ENCODE peak calls at places on chromosome 22, in five cellular contexts. A is hypothalamus; K is tibial artery; M is stimulated activated CD4-positive, alpha-beta T cell treated with anti-CD3 and anti-CD28 coated beads, TNF-alpha, amount 100 ng/mL, for 1 hour; U is BE2C. Q is an unnamed sample.

GRCh38 chr22:48799227-48799970 is 1028.3 kb downstream of the BRD1 start:
- DNase-seq in K (no peak), A (no peak), M (no peak), U (no peak), Q (no peak)

GRCh38 chr22:42184852-42185251 is 54.2 kb upstream of the CYP2D6 start:
- DNase-seq in U (no peak), A (no peak), M (no peak), K (no peak), Q (no peak)

GRCh38 chr22:38298312-38299000 is 18.8 kb downstream of the CSNK1E start:
- DNase-seq in M (peak; percentile 38), A (no peak), K (no peak), U (peak; percentile 51), Q (peak; percentile 45)

GRCh38 chr22:48278620-48279464 is 1516.4 kb downstream of the TBC1D22A start:
- DNase-seq in U (no peak), K (no peak), M (no peak), A (no peak), Q (no peak)

GRCh38 chr22:24389680-24390079 is 37.7 kb upstream of the ADORA2A start:
- DNase-seq in M (no peak), K (no peak), U (no peak), A (no peak), Q (no peak)

GRCh38 chr22:50705219-50705691 is 32.6 kb downstream of the SHANK3 start:
- DNase-seq in A (peak; percentile 50), K (no peak), U (peak; percentile 94), M (no peak), Q (no peak)

GRCh38 chr22:27801197-27801615 is 350 bp downstream of the MN1 start:
- DNase-seq in K (no peak), A (no peak), U (no peak), M (peak; percentile 22), Q (peak; percentile 46)

GRCh38 chr22:20206709-20207215 is 55.9 kb upstream of the CCDC188 start:
- DNase-seq in K (no peak), A (no peak), M (no peak), U (no peak), Q (no peak)

GRCh38 chr22:22748297-22748743 is 103.9 kb downstream of the GGTLC2 start:
- DNase-seq in U (peak; percentile 36), K (peak; percentile 51), A (no peak), M (peak; percentile 12), Q (peak; percentile 48)

GRCh38 chr22:20653012-20653794 is 120.7 kb upstream of the SERPIND1 start:
- DNase-seq in A (no peak), M (no peak), K (no peak), U (no peak), Q (no peak)

GRCh38 chr22:20656516-20656901 is 117.4 kb upstream of the SERPIND1 start:
- DNase-seq in M (no peak), K (no peak), U (no peak), A (no peak), Q (no peak)

GRCh38 chr22:21015051-21016006 is at the start of gene P2RX6:
- DNase-seq in K (no peak), M (no peak), A (no peak), U (no peak), Q (no peak)

GRCh38 chr22:22344430-22344829 is 99.8 kb downstream of the VPREB1 start:
- DNase-seq in K (no peak), U (no peak), A (no peak), M (no peak), Q (no peak)

GRCh38 chr22:45329536-45329936 is 19.8 kb downstream of the FAM118A start:
- DNase-seq in M (no peak), K (no peak), A (peak; percentile 66), U (peak; percentile 95), Q (no peak)